ENCODE peak calls at places on chromosomes 7 and 10, in five cellular contexts. E is T-helper 17 cell; T is activated naive CD4-positive, alpha-beta T cell treated with anti-CD3 and anti-CD28 coated beads, Interleukin-2, amount 50 U/mL, for 72 hours; O is lower lobe of right lung; G is mucosa of descending colon. N is an unnamed sample.

GRCh38 chr7:5603193-5604140 is 178.0 kb downstream of the RNF216 start:
- ATAC-seq in E (no peak), T (no peak), O (no peak), G (no peak), N (no peak)

GRCh38 chr10:113006656-113007342 is 56.8 kb downstream of the TCF7L2 start:
- ATAC-seq in E (peak), T (peak), O (no peak), G (peak), N (no peak)

GRCh38 chr7:90262438-90262837 is 17.5 kb downstream of the CFAP69 start:
- ATAC-seq in E (no peak), T (peak), O (no peak), G (peak), N (no peak)

GRCh38 chr10:49662169-49662830 is 17.2 kb upstream of the C10orf53 start:
- ATAC-seq in E (no peak), T (no peak), O (no peak), G (no peak), N (no peak)

GRCh38 chr10:98119891-98120290 is 14.6 kb upstream of the R3HCC1L start:
- ATAC-seq in E (no peak), T (no peak), O (no peak), G (no peak), N (no peak)

GRCh38 chr10:51022933-51023585 is 51.2 kb upstream of the PRKG1 start:
- ATAC-seq in E (no peak), T (no peak), O (no peak), G (no peak), N (no peak)

GRCh38 chr7:139918488-139918887 is 89.4 kb downstream of the TBXAS1 start:
- ATAC-seq in E (no peak), T (no peak), O (peak), G (no peak), N (no peak)

GRCh38 chr7:106980358-106980685 is 64.2 kb upstream of the PRKAR2B start:
- ATAC-seq in E (no peak), T (no peak), O (no peak), G (no peak), N (no peak)

GRCh38 chr10:26481914-26482550 is 43.9 kb downstream of the APBB1IP start:
- ATAC-seq in E (peak), T (peak), O (peak), G (peak), N (no peak)